ENCODE peak calls at places on chromosome 22, in eight cellular contexts. Y, P, A, Z, U, V, D and W are unnamed samples.

GRCh38 chr22:32684148-32684821 is 117.2 kb upstream of the TIMP3 start:
- DNase-seq in Y (no peak), P (no peak), A (no peak), Z (no peak), U (no peak), V (no peak), D (no peak), W (no peak)

GRCh38 chr22:35910013-35910860 is 118.4 kb downstream of the RBFOX2 start:
- DNase-seq in Y (no peak), P (no peak), A (no peak), Z (peak), U (no peak), V (no peak), D (no peak), W (no peak)

GRCh38 chr22:42962295-42963230 is 52.4 kb downstream of the PACSIN2 start:
- DNase-seq in Y (no peak), P (peak), A (peak), Z (no peak), U (peak), V (no peak), D (peak), W (no peak)

GRCh38 chr22:21582801-21583740 is 15.6 kb downstream of the UBE2L3 start:
- DNase-seq in Y (no peak), P (no peak), A (no peak), Z (no peak), U (no peak), V (no peak), D (no peak), W (no peak)

GRCh38 chr22:48756146-48757111 is 1071.2 kb downstream of the BRD1 start:
- DNase-seq in Y (no peak), P (peak), A (no peak), Z (no peak), U (peak), V (no peak), D (peak), W (peak)

GRCh38 chr22:48741540-48741939 is 1086.1 kb downstream of the BRD1 start:
- DNase-seq in Y (no peak), P (no peak), A (no peak), Z (no peak), U (no peak), V (no peak), D (no peak), W (no peak)

GRCh38 chr22:39731481-39731880 is 160.9 kb downstream of the CACNA1I start:
- DNase-seq in Y (no peak), P (no peak), A (no peak), Z (no peak), U (no peak), V (no peak), D (no peak), W (no peak)

GRCh38 chr22:42338502-42338901 is 68.0 kb upstream of the TCF20 start:
- DNase-seq in Y (no peak), P (no peak), A (no peak), Z (no peak), U (no peak), V (no peak), D (no peak), W (no peak)

GRCh38 chr22:43226368-43226979 is 39.5 kb upstream of the TTLL12 start:
- DNase-seq in Y (peak), P (no peak), A (no peak), Z (no peak), U (no peak), V (peak), D (no peak), W (no peak)

GRCh38 chr22:20180245-20180630 is 29.4 kb upstream of the CCDC188 start:
- DNase-seq in Y (no peak), P (no peak), A (no peak), Z (no peak), U (no peak), V (no peak), D (no peak), W (no peak)

GRCh38 chr22:27420186-27420816 is 381.3 kb downstream of the MN1 start:
- DNase-seq in Y (no peak), P (no peak), A (no peak), Z (no peak), U (no peak), V (no peak), D (no peak), W (no peak)

GRCh38 chr22:40247976-40248375 is 70.3 kb downstream of the TNRC6B start:
- DNase-seq in Y (no peak), P (no peak), A (no peak), Z (no peak), U (no peak), V (no peak), D (no peak), W (no peak)

GRCh38 chr22:33875316-33875715 is 45.0 kb downstream of the LARGE1 start:
- DNase-seq in Y (no peak), P (no peak), A (no peak), Z (no peak), U (no peak), V (no peak), D (peak), W (no peak)

GRCh38 chr22:35746248-35746647 is 28.6 kb downstream of the APOL5 start:
- DNase-seq in Y (no peak), P (no peak), A (no peak), Z (no peak), U (no peak), V (peak), D (peak), W (no peak)

GRCh38 chr22:40818192-40818746 is 877 bp downstream of the SLC25A17 start:
- DNase-seq in Y (no peak), P (no peak), A (no peak), Z (no peak), U (no peak), V (no peak), D (no peak), W (no peak)

GRCh38 chr22:38751422-38752346 is 4.1 kb downstream of the SUN2 start:
- DNase-seq in Y (peak), P (no peak), A (no peak), Z (no peak), U (peak), V (no peak), D (peak), W (no peak)

GRCh38 chr22:19962246-19962908 is 20.8 kb upstream of the TXNRD2 start:
- DNase-seq in Y (peak), P (peak), A (peak), Z (peak), U (peak), V (peak), D (peak), W (peak)

GRCh38 chr22:40345271-40345670 is 1.0 kb upstream of the ADSL start:
- DNase-seq in Y (no peak), P (no peak), A (no peak), Z (no peak), U (no peak), V (no peak), D (no peak), W (no peak)

GRCh38 chr22:41976070-41976901 is 7.0 kb downstream of the SEPTIN3 start:
- DNase-seq in Y (peak), P (no peak), A (peak), Z (no peak), U (no peak), V (peak), D (peak), W (peak)

GRCh38 chr22:25702046-25702445 is 39.9 kb upstream of the MYO18B start:
- DNase-seq in Y (peak), P (no peak), A (no peak), Z (peak), U (no peak), V (no peak), D (no peak), W (no peak)

GRCh38 chr22:32707971-32708370 is 93.5 kb upstream of the TIMP3 start:
- DNase-seq in Y (no peak), P (no peak), A (no peak), Z (no peak), U (no peak), V (no peak), D (no peak), W (no peak)

GRCh38 chr22:48947636-48948035 is 880.0 kb downstream of the BRD1 start:
- DNase-seq in Y (no peak), P (no peak), A (no peak), Z (no peak), U (peak), V (no peak), D (no peak), W (no peak)

GRCh38 chr22:43211941-43212433 is 25.1 kb upstream of the TTLL12 start:
- DNase-seq in Y (no peak), P (no peak), A (no peak), Z (no peak), U (no peak), V (no peak), D (peak), W (no peak)

GRCh38 chr22:20036535-20037392 is 15.9 kb downstream of the TANGO2 start:
- DNase-seq in Y (no peak), P (no peak), A (no peak), Z (no peak), U (no peak), V (no peak), D (no peak), W (no peak)

GRCh38 chr22:43085658-43086606 is 3.3 kb downstream of the TTLL1 start:
- DNase-seq in Y (no peak), P (no peak), A (no peak), Z (no peak), U (no peak), V (no peak), D (peak), W (no peak)

GRCh38 chr22:48522271-48522670 is 1305.4 kb downstream of the BRD1 start:
- DNase-seq in Y (no peak), P (no peak), A (no peak), Z (no peak), U (no peak), V (no peak), D (no peak), W (no peak)

GRCh38 chr22:43537019-43537585 is 125.3 kb downstream of the MPPED1 start:
- DNase-seq in Y (no peak), P (no peak), A (peak), Z (no peak), U (no peak), V (peak), D (no peak), W (no peak)

GRCh38 chr22:20436309-20437252 is 1.0 kb downstream of the SCARF2 start:
- DNase-seq in Y (no peak), P (no peak), A (peak), Z (peak), U (no peak), V (no peak), D (peak), W (no peak)

GRCh38 chr22:39283312-39284141 is 35.9 kb downstream of the RPL3 start:
- DNase-seq in Y (peak), P (no peak), A (no peak), Z (peak), U (peak), V (no peak), D (peak), W (no peak)

GRCh38 chr22:36368359-36368983 is 19.3 kb downstream of the MYH9 start:
- DNase-seq in Y (peak), P (peak), A (peak), Z (peak), U (no peak), V (peak), D (peak), W (no peak)

GRCh38 chr22:48939441-48940265 is 888.0 kb downstream of the BRD1 start:
- DNase-seq in Y (no peak), P (no peak), A (no peak), Z (no peak), U (peak), V (no peak), D (no peak), W (no peak)

DNA sequence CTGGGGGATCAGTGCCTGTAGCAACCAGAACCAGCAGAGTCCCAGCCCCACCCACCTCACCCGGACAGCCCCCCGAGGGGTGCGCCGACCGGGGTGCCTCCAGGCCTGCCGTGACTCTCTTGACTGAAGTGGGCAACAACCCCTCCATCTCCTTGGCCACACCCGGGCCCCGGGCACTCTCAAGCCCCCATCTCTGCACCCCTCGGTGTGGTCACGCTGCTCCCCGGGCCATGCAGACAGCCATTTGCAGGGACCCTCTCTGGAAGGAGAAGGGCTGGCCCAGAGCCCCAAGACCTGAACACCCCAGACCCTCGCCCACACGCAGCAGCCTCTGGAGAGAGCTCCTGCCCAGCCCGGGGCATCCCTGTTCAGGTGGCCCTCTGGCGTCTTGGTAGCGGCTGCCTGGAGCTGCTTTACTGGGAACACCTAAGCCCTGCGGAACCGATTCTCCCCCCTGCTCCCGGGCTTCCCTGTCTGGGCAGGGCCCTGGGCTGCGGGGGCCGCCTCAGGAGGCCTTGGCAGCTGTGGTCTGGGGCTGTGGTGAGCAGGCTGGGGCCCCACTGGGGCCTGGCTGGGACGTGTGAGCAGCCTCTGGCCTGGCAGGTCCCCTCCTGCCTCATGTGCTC is 84.9 kb downstream of the WNT7B start:
- DNase-seq in Y (no peak), P (no peak), A (no peak), Z (no peak), U (no peak), V (peak), D (peak), W (no peak)
- TF ChIP-seq CTCF in Y (no peak), P (no peak), A (no peak), Z (no peak), U (no peak), V (no peak), D (no peak), W (no peak)

GRCh38 chr22:37608477-37609239 is at the start of gene GGA1:
- DNase-seq in Y (peak), P (peak), A (peak), Z (peak), U (peak), V (peak), D (peak), W (peak)
- TF ChIP-seq CTCF in Y (no peak), P (no peak), A (no peak), Z (no peak), U (no peak), V (no peak), D (no peak), W (no peak)

DNA sequence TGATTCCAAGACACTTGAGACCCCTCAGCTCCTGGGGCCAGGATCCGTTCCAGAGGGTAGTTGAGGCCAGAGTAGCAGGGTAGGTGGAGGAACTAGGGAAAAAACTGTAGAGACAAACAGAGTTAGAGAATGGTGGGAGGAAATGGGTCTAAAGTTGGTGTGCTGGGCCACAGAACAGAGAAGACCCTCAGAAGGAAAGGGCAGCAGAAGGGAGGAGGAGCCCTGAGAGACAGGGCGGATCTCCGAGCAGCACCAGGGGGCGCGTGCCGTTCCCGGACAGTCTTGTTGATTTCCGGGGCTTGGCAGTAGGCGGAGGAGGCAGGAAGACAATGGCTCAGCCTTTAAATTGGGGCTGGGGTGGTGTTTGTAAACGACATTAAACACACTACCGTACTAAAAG is 2.4 kb upstream of the CECR2 start:
- DNase-seq in Y (no peak), P (peak), A (peak), Z (no peak), U (no peak), V (peak), D (peak), W (peak)
- TF ChIP-seq CTCF in Y (no peak), P (no peak), A (peak), Z (no peak), U (no peak), V (peak), D (peak), W (peak)

GRCh38 chr22:29370556-29370955 is 17.8 kb downstream of the AP1B1 start:
- DNase-seq in Y (no peak), P (no peak), A (peak), Z (no peak), U (no peak), V (no peak), D (no peak), W (peak)
- TF ChIP-seq CTCF in Y (no peak), P (no peak), A (peak), Z (no peak), U (no peak), V (no peak), D (no peak), W (peak)

GRCh38 chr22:31038686-31039085 is 42.4 kb upstream of the SMTN start:
- DNase-seq in Y (no peak), P (no peak), A (no peak), Z (no peak), U (no peak), V (no peak), D (no peak), W (no peak)

GRCh38 chr22:31039393-31039792 is 41.7 kb upstream of the SMTN start:
- DNase-seq in Y (no peak), P (no peak), A (no peak), Z (no peak), U (no peak), V (no peak), D (peak), W (no peak)

GRCh38 chr22:31040542-31041398 is 40.3 kb upstream of the SMTN start:
- DNase-seq in Y (no peak), P (no peak), A (no peak), Z (no peak), U (no peak), V (no peak), D (no peak), W (no peak)

GRCh38 chr22:31036671-31037550 is 44.2 kb upstream of the SMTN start:
- DNase-seq in Y (peak), P (peak), A (no peak), Z (no peak), U (no peak), V (peak), D (peak), W (no peak)
- TF ChIP-seq CTCF in Y (no peak), P (peak), A (no peak), Z (no peak), U (no peak), V (peak), D (no peak), W (no peak)

DNA sequence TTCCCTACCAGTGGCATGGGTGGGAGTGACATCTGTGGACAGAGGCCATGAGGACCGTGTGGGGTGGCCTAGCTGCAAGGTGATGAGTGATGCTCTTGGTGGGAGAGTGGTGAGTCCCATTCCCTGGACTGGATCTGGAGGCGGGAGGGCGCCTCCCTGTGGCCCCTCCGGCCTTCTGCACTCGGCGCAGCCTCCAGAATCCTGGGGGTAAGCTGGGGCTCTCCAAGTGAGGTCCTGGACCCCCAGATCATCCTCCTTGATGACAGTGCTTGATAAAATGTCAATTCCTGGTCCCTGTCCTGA is 32.3 kb upstream of the PRR5 start:
- DNase-seq in Y (no peak), P (peak), A (no peak), Z (no peak), U (no peak), V (no peak), D (no peak), W (no peak)
- TF ChIP-seq CTCF in Y (no peak), P (peak), A (no peak), Z (peak), U (no peak), V (peak), D (peak), W (peak)

GRCh38 chr22:50141891-50142363 is 28.6 kb upstream of the PANX2 start:
- DNase-seq in Y (no peak), P (no peak), A (peak), Z (no peak), U (no peak), V (no peak), D (no peak), W (no peak)
- TF ChIP-seq CTCF in Y (no peak), P (no peak), A (peak), Z (no peak), U (no peak), V (peak), D (no peak), W (peak)

GRCh38 chr22:24502540-24502939 is 7.4 kb downstream of the UPB1 start:
- DNase-seq in Y (no peak), P (no peak), A (no peak), Z (no peak), U (no peak), V (no peak), D (no peak), W (no peak)

GRCh38 chr22:24498826-24499225 is 3.7 kb downstream of the UPB1 start:
- DNase-seq in Y (no peak), P (no peak), A (no peak), Z (no peak), U (no peak), V (no peak), D (no peak), W (no peak)

GRCh38 chr22:24501366-24502005 is 6.4 kb downstream of the UPB1 start:
- DNase-seq in Y (no peak), P (no peak), A (peak), Z (no peak), U (no peak), V (no peak), D (no peak), W (no peak)

GRCh38 chr22:24499706-24500105 is 4.6 kb downstream of the UPB1 start:
- DNase-seq in Y (no peak), P (no peak), A (no peak), Z (no peak), U (no peak), V (no peak), D (no peak), W (no peak)

GRCh38 chr22:24500251-24500820 is 5.2 kb downstream of the UPB1 start:
- DNase-seq in Y (peak), P (no peak), A (no peak), Z (no peak), U (no peak), V (no peak), D (no peak), W (no peak)
- TF ChIP-seq CTCF in Y (no peak), P (no peak), A (no peak), Z (no peak), U (no peak), V (no peak), D (no peak), W (no peak)

GRCh38 chr22:30969532-30970355 is 679 bp downstream of the TUG1 start:
- DNase-seq in Y (peak), P (peak), A (peak), Z (peak), U (peak), V (peak), D (no peak), W (no peak)
- TF ChIP-seq CTCF in Y (no peak), P (peak), A (no peak), Z (no peak), U (no peak), V (no peak), D (no peak), W (no peak)